ENCODE peak calls at places on chromosomes 12 and 14, in nine cellular contexts. X, T, N, Y, P, C, Q, D and S are unnamed samples.

GRCh38 chr14:52790011-52790755 is 1.2 kb downstream of the GNPNAT1 start:
- DNase-seq in D (peak), Y (no peak), X (no peak), Q (no peak), T (no peak), C (no peak), P (no peak), N (no peak), S (no peak)

GRCh38 chr14:68960123-68960522 is 19.0 kb downstream of the ACTN1 start:
- DNase-seq in P (no peak), N (no peak), D (no peak), Y (no peak), X (no peak), Q (no peak), C (no peak), T (no peak), S (no peak)

GRCh38 chr12:119803391-119803791 is 73.7 kb downstream of the CIT start:
- DNase-seq in Q (peak), P (no peak), N (no peak), C (no peak), Y (no peak), X (peak), D (peak), T (peak), S (peak)

GRCh38 chr12:10668526-10668925 is 5.3 kb downstream of the STYK1 start:
- DNase-seq in Q (no peak), N (no peak), C (no peak), Y (no peak), X (no peak), D (no peak), T (no peak), P (no peak), S (no peak)

GRCh38 chr12:62603061-62603810 is 136.6 kb downstream of the MON2 start:
- DNase-seq in D (peak), T (peak), C (peak), N (peak), Q (peak), P (peak), Y (peak), X (peak), S (peak)

GRCh38 chr14:34665785-34666425 is 36.0 kb upstream of the SNX6 start:
- DNase-seq in D (no peak), X (peak), Y (peak), C (no peak), Q (peak), N (peak), T (peak), P (peak), S (peak)

GRCh38 chr14:89973234-89973823 is 17.6 kb downstream of the TDP1 start:
- DNase-seq in T (peak), P (peak), Y (peak), Q (peak), C (peak), D (no peak), X (peak), N (peak), S (peak)

GRCh38 chr12:72071030-72071429 is 132.4 kb downstream of the TPH2 start:
- DNase-seq in C (no peak), X (no peak), T (no peak), N (no peak), D (no peak), Q (no peak), Y (no peak), P (no peak), S (no peak)

GRCh38 chr12:72872986-72873385 is 600.8 kb downstream of the TRHDE start:
- DNase-seq in Y (no peak), C (no peak), D (no peak), Q (no peak), T (no peak), X (no peak), P (no peak), N (no peak), S (no peak)

GRCh38 chr12:70784042-70784668 is 136.4 kb downstream of the PTPRR start:
- DNase-seq in Q (no peak), D (no peak), X (no peak), P (no peak), N (no peak), C (no peak), T (no peak), Y (no peak), S (no peak)